ENCODE peak calls at places on chromosome 15, in five cellular contexts. Z is lung microvascular endothelial cell, I is astrocyte of the cerebellum, R is progenitor cell of endocrine pancreas, J is epithelial cell of prostate. H is an unnamed sample.

GRCh38 chr15:48191574-48192225 is at the start of gene CTXN2:
- DNase-seq in R (no peak), Z (no peak), I (no peak), J (no peak), H (no peak)

GRCh38 chr15:41512512-41513281 is 930 bp downstream of the LTK start:
- DNase-seq in Z (no peak), I (no peak), J (no peak), R (no peak), H (peak)

GRCh38 chr15:72474912-72475601 is 927 bp downstream of the ARIH1 start:
- DNase-seq in Z (peak), R (peak), I (peak), J (peak), H (peak)

GRCh38 chr15:65940618-65940909 is 71.3 kb downstream of the RAB11A start:
- DNase-seq in Z (peak), I (no peak), J (peak), R (no peak), H (no peak)

GRCh38 chr15:41655716-41656115 is 4.5 kb upstream of the MGA start:
- DNase-seq in I (peak), R (no peak), Z (no peak), J (no peak), H (no peak)

GRCh38 chr15:88155310-88155709 is 101.2 kb downstream of the NTRK3 start:
- DNase-seq in R (no peak), I (no peak), Z (no peak), J (no peak), H (no peak)

GRCh38 chr15:91790826-91791225 is 62.7 kb upstream of the SLCO3A1 start:
- DNase-seq in J (peak), I (peak), Z (no peak), R (no peak), H (no peak)

GRCh38 chr15:94135748-94136147 is 95.6 kb upstream of the MCTP2 start:
- DNase-seq in R (no peak), Z (no peak), I (no peak), J (no peak), H (no peak)

GRCh38 chr15:100032358-100033080 is 299.3 kb upstream of the LYSMD4 start:
- DNase-seq in J (no peak), Z (no peak), I (no peak), R (no peak), H (no peak)

GRCh38 chr15:98530570-98530969 is 117.8 kb upstream of the IGF1R start:
- DNase-seq in R (no peak), J (no peak), I (no peak), Z (no peak), H (no peak)

GRCh38 chr15:90667063-90667754 is 49.9 kb upstream of the BLM start:
- DNase-seq in R (no peak), Z (no peak), I (no peak), J (no peak), H (no peak)

GRCh38 chr15:89836255-89837133 is 21.8 kb upstream of the ANPEP start:
- DNase-seq in Z (peak), J (no peak), R (no peak), I (peak), H (no peak)

GRCh38 chr15:70165811-70166284 is 68.1 kb upstream of the TLE3 start:
- DNase-seq in Z (peak), J (no peak), R (no peak), I (no peak), H (no peak)

GRCh38 chr15:85318048-85318731 is 62.2 kb upstream of the AKAP13 start:
- DNase-seq in R (no peak), Z (peak), J (peak), I (peak), H (no peak)

GRCh38 chr15:39127151-39127815 is 453.6 kb upstream of the THBS1 start:
- DNase-seq in Z (peak), J (no peak), R (no peak), I (peak), H (no peak)

GRCh38 chr15:91634163-91634562 is 219.3 kb upstream of the SLCO3A1 start:
- DNase-seq in Z (no peak), R (no peak), I (no peak), J (no peak), H (no peak)

GRCh38 chr15:52100807-52101206 is 11.8 kb downstream of the BCL2L10 start:
- DNase-seq in I (peak), J (peak), Z (peak), R (no peak), H (no peak)

GRCh38 chr15:51842852-51843737 is 13.6 kb downstream of the TMOD3 start:
- DNase-seq in J (peak), Z (peak), I (no peak), R (no peak), H (no peak)